ENCODE peak calls at places on chromosomes 4 and X, in four cellular contexts. One of them, this sample, is unnamed.

GRCh38 chr4:143083811-143084472 is 100.8 kb upstream of the USP38 start:
- DNase-seq in colonic mucosa: no peak
- DNase-seq in ascending aorta: no peak
- DNase-seq in kidney epithelial cell: no peak
- DNase-seq in this sample: no peak

GRCh38 chr4:114378306-114378903 is 220.2 kb upstream of the UGT8 start:
- DNase-seq in colonic mucosa: no peak
- DNase-seq in ascending aorta: no peak
- DNase-seq in kidney epithelial cell: no peak
- DNase-seq in this sample: no peak

GRCh38 chr4:88672987-88673386 is 24.6 kb downstream of the NAP1L5 start:
- DNase-seq in colonic mucosa: no peak
- DNase-seq in ascending aorta: no peak
- DNase-seq in kidney epithelial cell: no peak
- DNase-seq in this sample: no peak

GRCh38 chr4:109547394-109547793 is 12.7 kb upstream of the MCUB start:
- DNase-seq in colonic mucosa: no peak
- DNase-seq in ascending aorta: no peak
- DNase-seq in kidney epithelial cell: no peak
- DNase-seq in this sample: peak; percentile 62

GRCh38 chr4:26061248-26061986 is 147.4 kb downstream of the SMIM20 start:
- DNase-seq in colonic mucosa: no peak
- DNase-seq in ascending aorta: no peak
- DNase-seq in kidney epithelial cell: no peak
- DNase-seq in this sample: no peak

GRCh38 chrX:134764202-134764785 is 106.0 kb upstream of the PLAC1 start:
- DNase-seq in colonic mucosa: no peak
- DNase-seq in ascending aorta: no peak
- DNase-seq in kidney epithelial cell: no peak
- DNase-seq in this sample: no peak

GRCh38 chr4:159778298-159778697 is 675.4 kb downstream of the RAPGEF2 start:
- DNase-seq in colonic mucosa: no peak
- DNase-seq in ascending aorta: no peak
- DNase-seq in kidney epithelial cell: no peak
- DNase-seq in this sample: no peak

GRCh38 chrX:12563121-12563520 is 228.1 kb upstream of the PRPS2 start:
- DNase-seq in colonic mucosa: no peak
- DNase-seq in ascending aorta: no peak
- DNase-seq in kidney epithelial cell: no peak
- DNase-seq in this sample: no peak

GRCh38 chrX:151830911-151831310 is 81.8 kb upstream of the MAGEA4 start:
- DNase-seq in colonic mucosa: no peak
- DNase-seq in ascending aorta: no peak
- DNase-seq in kidney epithelial cell: no peak
- DNase-seq in this sample: no peak

GRCh38 chr4:154049457-154050181 is 260.7 kb upstream of the SFRP2 start:
- DNase-seq in colonic mucosa: no peak
- DNase-seq in ascending aorta: no peak
- DNase-seq in kidney epithelial cell: no peak
- DNase-seq in this sample: peak; percentile 63

GRCh38 chr4:155629831-155630425 is 36.7 kb upstream of the GUCY1A1 start:
- DNase-seq in colonic mucosa: no peak
- DNase-seq in ascending aorta: no peak
- DNase-seq in kidney epithelial cell: no peak
- DNase-seq in this sample: no peak

GRCh38 chr4:56817840-56818491 is 3.5 kb downstream of the SPINK2 start:
- DNase-seq in colonic mucosa: no peak
- DNase-seq in ascending aorta: no peak
- DNase-seq in kidney epithelial cell: no peak
- DNase-seq in this sample: no peak

GRCh38 chrX:153414838-153415552 is 3.7 kb downstream of the ZFP92 start:
- DNase-seq in colonic mucosa: no peak
- DNase-seq in ascending aorta: no peak
- DNase-seq in kidney epithelial cell: no peak
- DNase-seq in this sample: no peak

GRCh38 chr4:125642645-125643044 is 327.9 kb downstream of the FAT4 start:
- DNase-seq in colonic mucosa: no peak
- DNase-seq in ascending aorta: no peak
- DNase-seq in kidney epithelial cell: no peak
- DNase-seq in this sample: no peak

GRCh38 chr4:162770761-162771490 is 395.8 kb downstream of the NAF1 start:
- DNase-seq in colonic mucosa: no peak
- DNase-seq in ascending aorta: no peak
- DNase-seq in kidney epithelial cell: no peak
- DNase-seq in this sample: no peak
- TF ChIP-seq CTCF in colonic mucosa: no peak
- TF ChIP-seq CTCF in ascending aorta: no peak
- TF ChIP-seq CTCF in kidney epithelial cell: no peak
- TF ChIP-seq CTCF in this sample: no peak

DNA sequence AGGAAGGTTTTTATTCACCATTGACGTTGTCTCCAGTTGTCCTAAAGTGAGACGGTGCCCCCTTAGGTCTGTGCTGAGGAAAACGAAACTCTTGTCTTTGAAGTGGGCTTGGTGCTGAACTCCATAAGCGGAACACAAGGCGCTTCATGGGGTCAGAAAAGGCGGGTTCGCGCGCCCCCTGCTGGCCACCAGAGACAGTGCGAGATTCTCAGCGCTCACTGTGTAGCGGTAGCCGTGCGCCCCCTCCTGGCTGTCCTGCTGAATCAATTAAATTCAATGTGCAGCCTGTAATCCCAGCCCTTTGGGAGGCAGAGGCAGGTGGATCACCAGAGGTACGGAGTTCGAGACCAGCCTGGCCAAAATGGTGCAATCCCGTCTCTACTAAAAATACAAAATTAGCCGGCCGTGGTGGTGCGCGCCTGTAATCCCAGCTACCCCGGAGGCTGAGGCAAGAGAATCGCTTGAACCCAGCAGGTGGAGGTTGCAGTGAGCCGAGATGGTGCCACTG is 64.1 kb downstream of the RLIM start:
- DNase-seq in colonic mucosa: peak; percentile 84
- DNase-seq in ascending aorta: peak; percentile 25
- DNase-seq in kidney epithelial cell: no peak
- DNase-seq in this sample: no peak
- H3K4me3 ChIP-seq in colonic mucosa: no peak overlapping the region
- H3K4me3 ChIP-seq in ascending aorta: no peak overlapping the region
- H3K4me3 ChIP-seq in kidney epithelial cell: no peak overlapping the region
- H3K4me3 ChIP-seq in this sample: no peak overlapping the region

GRCh38 chr4:8738471-8738931 is 133.1 kb downstream of the HMX1 start:
- DNase-seq in colonic mucosa: no peak
- DNase-seq in ascending aorta: no peak
- DNase-seq in kidney epithelial cell: no peak
- DNase-seq in this sample: no peak
- TF ChIP-seq CTCF in colonic mucosa: no peak
- TF ChIP-seq CTCF in ascending aorta: no peak
- TF ChIP-seq CTCF in kidney epithelial cell: no peak
- TF ChIP-seq CTCF in this sample: no peak

DNA sequence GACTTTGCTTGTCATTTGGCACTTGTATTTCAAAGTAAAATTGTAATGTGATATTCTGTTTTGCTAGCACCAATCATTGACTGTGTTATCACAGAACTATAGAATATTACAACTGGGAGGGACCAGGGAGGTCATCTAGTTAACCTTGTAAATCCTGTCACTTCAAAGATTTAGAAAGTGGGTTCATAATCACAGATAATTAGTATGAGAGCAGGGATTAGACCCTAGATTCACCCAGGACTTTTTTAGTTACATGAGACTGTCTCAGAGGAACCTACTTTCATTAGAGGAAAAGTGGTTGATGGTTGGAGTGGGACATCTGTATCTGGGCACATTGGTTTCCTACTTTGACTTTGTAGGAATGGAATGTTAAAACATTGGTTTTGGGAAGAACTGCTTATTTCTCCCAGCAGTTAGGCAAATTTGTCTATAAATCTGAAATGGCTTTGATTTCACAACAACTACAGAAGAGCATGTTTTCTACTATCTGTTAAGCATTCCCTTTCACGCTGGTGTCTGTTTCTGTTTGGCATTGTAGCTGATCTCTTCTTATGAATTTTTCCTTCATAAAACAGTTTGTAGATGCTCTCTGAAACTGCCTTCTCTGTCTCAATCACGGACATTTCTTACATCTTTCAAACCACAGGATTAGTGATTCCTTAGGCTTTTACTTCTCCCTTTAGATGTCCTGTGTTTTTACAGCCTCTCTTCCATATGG is 144.1 kb downstream of the DIPK2B start:
- DNase-seq in colonic mucosa: no peak
- DNase-seq in ascending aorta: no peak
- DNase-seq in kidney epithelial cell: no peak
- DNase-seq in this sample: no peak
- H3K4me3 ChIP-seq in colonic mucosa: no peak overlapping the region
- H3K4me3 ChIP-seq in ascending aorta: no peak overlapping the region
- H3K4me3 ChIP-seq in kidney epithelial cell: no peak overlapping the region
- H3K4me3 ChIP-seq in this sample: no peak overlapping the region

DNA sequence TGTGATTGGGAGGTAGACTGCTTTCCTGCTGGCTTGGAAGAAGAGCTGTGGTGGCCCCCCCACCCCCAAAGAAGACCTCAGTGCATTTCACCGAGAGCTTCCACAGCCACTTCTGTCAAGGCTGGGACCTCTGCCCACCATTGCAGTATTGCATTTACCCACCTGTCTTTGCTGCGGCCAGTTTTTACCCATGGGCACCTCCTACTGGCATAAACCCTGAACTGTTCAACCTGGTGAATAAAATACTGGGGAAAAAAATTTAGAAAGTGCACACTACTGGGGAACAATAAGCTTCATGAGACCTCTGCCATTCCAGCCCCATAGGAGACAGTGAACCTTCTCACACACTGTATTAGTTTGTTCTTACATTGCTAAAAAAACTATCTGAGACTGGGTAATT is 40.3 kb downstream of the ARFIP1 start:
- DNase-seq in colonic mucosa: no peak
- DNase-seq in ascending aorta: no peak
- DNase-seq in kidney epithelial cell: no peak
- DNase-seq in this sample: no peak
- TF ChIP-seq CTCF in colonic mucosa: no peak
- TF ChIP-seq CTCF in ascending aorta: no peak
- TF ChIP-seq CTCF in kidney epithelial cell: no peak
- TF ChIP-seq CTCF in this sample: no peak

DNA sequence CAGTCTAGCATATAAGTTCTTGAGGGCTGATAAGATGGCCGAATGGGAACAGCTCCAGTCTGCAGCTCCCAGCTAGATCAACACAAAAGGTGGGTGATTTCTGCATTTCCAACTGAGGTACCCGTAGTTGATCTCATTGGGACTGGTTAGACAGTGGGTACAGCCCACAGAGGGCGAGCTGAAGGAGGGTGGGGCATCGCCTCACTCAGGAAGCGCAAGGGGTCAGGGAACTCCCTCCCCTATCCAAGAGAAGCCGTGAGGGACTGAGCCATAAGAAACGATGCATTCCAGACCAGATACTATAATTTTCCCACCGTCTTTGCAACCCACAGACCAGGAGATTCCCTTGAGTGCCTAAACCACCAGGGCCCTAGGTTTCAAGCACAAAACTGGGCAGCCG is 109.0 kb downstream of the RPS6KA6 start:
- DNase-seq in colonic mucosa: no peak
- DNase-seq in ascending aorta: no peak
- DNase-seq in kidney epithelial cell: no peak
- DNase-seq in this sample: no peak
- H3K4me3 ChIP-seq in colonic mucosa: no peak overlapping the region
- H3K4me3 ChIP-seq in ascending aorta: no peak overlapping the region
- H3K4me3 ChIP-seq in kidney epithelial cell: no peak overlapping the region
- H3K4me3 ChIP-seq in this sample: no peak overlapping the region

GRCh38 chrX:74490249-74490648 is 69.0 kb downstream of the SLC16A2 start:
- DNase-seq in colonic mucosa: no peak
- DNase-seq in ascending aorta: no peak
- DNase-seq in kidney epithelial cell: no peak
- DNase-seq in this sample: no peak

GRCh38 chrX:74493806-74494205 is 72.5 kb downstream of the SLC16A2 start:
- DNase-seq in colonic mucosa: no peak
- DNase-seq in ascending aorta: no peak
- DNase-seq in kidney epithelial cell: no peak
- DNase-seq in this sample: no peak

DNA sequence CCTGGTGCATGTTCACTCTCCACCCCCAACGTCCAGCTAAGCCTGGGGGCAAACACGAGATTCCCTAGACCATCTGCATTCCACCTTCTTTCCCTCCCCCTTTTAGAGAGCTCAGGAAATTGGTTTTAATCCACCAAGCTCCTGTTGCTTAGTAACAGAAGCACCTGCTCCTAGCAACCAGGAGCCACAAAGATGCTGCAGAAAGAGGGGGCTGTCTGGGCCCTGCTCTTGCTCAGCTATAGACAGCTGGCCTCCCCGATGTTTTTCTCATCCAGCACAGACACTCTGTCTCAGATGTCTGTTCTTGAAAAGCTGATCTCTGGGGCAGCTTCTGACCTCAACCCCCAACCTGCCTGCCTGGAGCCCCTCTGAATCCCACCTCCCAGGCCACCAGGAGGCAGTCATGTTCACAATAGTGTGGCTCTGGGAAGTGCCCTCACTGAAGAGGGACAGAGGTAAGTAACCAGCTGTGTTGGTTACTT is 71.5 kb downstream of the SLC16A2 start:
- DNase-seq in colonic mucosa: no peak
- DNase-seq in ascending aorta: no peak
- DNase-seq in kidney epithelial cell: no peak
- DNase-seq in this sample: no peak
- TF ChIP-seq CTCF in colonic mucosa: no peak
- TF ChIP-seq CTCF in ascending aorta: no peak
- TF ChIP-seq CTCF in kidney epithelial cell: no peak
- TF ChIP-seq CTCF in this sample: peak; percentile 21

This sample was measured in retinal pigment epithelial cell.